ENCODE peak calls at places on chromosomes 13 and 19, in six cellular contexts. P is colonic mucosa, R is GM23338, K is adrenal gland, X is GM23248, S is mammary epithelial cell. M is an unnamed sample. For H3K36me3, the result is how much of the 10 kb centered on the place peaks cover.

GRCh38 chr19:16640951-16641350 is 12.9 kb upstream of the MED26 start:
- DNase-seq in P (no peak), R (no peak), K (no peak), X (no peak), S (no peak), M (no peak)

GRCh38 chr13:112226320-112227002 is 149.7 kb upstream of the SPACA7 start:
- DNase-seq in P (no peak), R (no peak), K (no peak), X (no peak), S (no peak), M (no peak)

GRCh38 chr19:22882797-22883196 is 50.7 kb downstream of the ZNF723 start:
- DNase-seq in P (no peak), R (peak), K (no peak), X (peak), S (peak), M (no peak)

GRCh38 chr19:43759515-43759914 is 4.8 kb upstream of the SMG9 start:
- DNase-seq in P (no peak), R (peak), K (peak), X (peak), S (peak), M (no peak)

GRCh38 chr19:55406869-55407624 is 541 bp downstream of the UBE2S start:
- DNase-seq in P (no peak), R (no peak), K (peak), X (peak), S (no peak), M (no peak)

GRCh38 chr13:40343550-40344269 is 322.7 kb downstream of the FOXO1 start:
- DNase-seq in P (no peak), R (no peak), K (no peak), X (no peak), S (no peak), M (no peak)

GRCh38 chr13:71169125-71169524 is 697.9 kb downstream of the DACH1 start:
- DNase-seq in P (no peak), R (no peak), K (no peak), X (no peak), S (no peak), M (no peak)

GRCh38 chr13:78660130-78660857 is 1.3 kb upstream of the OBI1 start:
- DNase-seq in P (no peak), R (peak), K (peak), X (no peak), S (no peak), M (peak)

GRCh38 chr19:15433519-15434069 is 14.8 kb upstream of the AKAP8L start:
- DNase-seq in P (no peak), R (no peak), K (no peak), X (no peak), S (no peak), M (no peak)

GRCh38 chr19:17419154-17419490 is 725 bp upstream of the MVB12A start:
- DNase-seq in P (no peak), R (no peak), K (no peak), X (peak), S (peak), M (no peak)

GRCh38 chr13:33323766-33324525 is 38.4 kb upstream of the STARD13 start:
- DNase-seq in P (no peak), R (peak), K (no peak), X (peak), S (no peak), M (no peak)

GRCh38 chr19:55484571-55485438 is at the start of gene NAT14:
- DNase-seq in P (no peak), R (peak), K (peak), X (peak), S (peak), M (peak)

GRCh38 chr19:29614046-29614445 is 8.0 kb downstream of the POP4 start:
- DNase-seq in P (no peak), R (no peak), K (no peak), X (no peak), S (no peak), M (peak)

GRCh38 chr19:39297931-39298634 is 1.9 kb downstream of the IFNL1 start:
- DNase-seq in P (no peak), R (no peak), K (no peak), X (no peak), S (no peak), M (no peak)

GRCh38 chr13:100630564-100630963 is 42.0 kb upstream of the GGACT start:
- DNase-seq in P (no peak), R (peak), K (no peak), X (no peak), S (no peak), M (no peak)

GRCh38 chr13:97017322-97017721 is 23.0 kb upstream of the OXGR1 start:
- DNase-seq in P (no peak), R (no peak), K (no peak), X (no peak), S (no peak), M (no peak)

GRCh38 chr13:30313307-30313706 is 6.0 kb upstream of the KATNAL1 start:
- DNase-seq in P (no peak), R (no peak), K (no peak), X (no peak), S (no peak), M (no peak)

GRCh38 chr19:566403-566802 is 6.0 kb upstream of the BSG start:
- DNase-seq in P (no peak), R (peak), K (peak), X (peak), S (no peak), M (peak)

GRCh38 chr19:43519436-43520088 is 7.4 kb downstream of the ETHE1 start:
- DNase-seq in P (peak), R (peak), K (peak), X (peak), S (peak), M (peak)

DNA sequence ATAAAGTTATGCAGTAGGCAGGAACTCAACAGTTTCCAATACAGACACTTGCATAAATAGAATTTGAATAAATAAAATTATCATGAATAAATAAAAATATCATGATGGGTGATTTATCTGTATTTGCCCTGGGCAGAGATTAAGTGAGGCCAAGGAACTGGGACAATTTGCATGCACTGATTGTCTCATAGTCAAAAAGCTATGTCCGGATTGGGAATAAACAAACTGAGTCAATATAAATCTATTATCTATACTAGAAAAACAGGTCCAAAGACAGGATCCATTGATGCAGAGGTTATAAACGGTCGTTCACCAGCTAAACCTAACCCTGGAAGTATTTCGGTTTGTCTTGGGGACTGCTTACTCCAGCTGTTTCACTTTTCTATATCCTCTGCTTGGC is 26.2 kb upstream of the FBXL3 start:
- DNase-seq in P (no peak), R (no peak), K (no peak), X (no peak), S (no peak), M (no peak)
- H3K36me3 ChIP-seq in P (under half), R (under half), K (half or more), X (half or more), S (under half), M (under half)

GRCh38 chr19:10918359-10918758 is 10.1 kb downstream of the YIPF2 start:
- DNase-seq in P (no peak), R (no peak), K (no peak), X (no peak), S (no peak), M (no peak)
- H3K36me3 ChIP-seq in P (under half), R (under half), K (half or more), X (under half), S (under half), M (under half)

GRCh38 chr13:20080377-20081164 is 80.3 kb downstream of the GJA3 start:
- DNase-seq in P (no peak), R (no peak), K (no peak), X (no peak), S (no peak), M (no peak)
- H3K36me3 ChIP-seq in P (under half), R (under half), K (under half), X (under half), S (under half), M (under half)

GRCh38 chr13:50197705-50198104 is 182.5 kb downstream of the KCNRG start:
- DNase-seq in P (no peak), R (no peak), K (no peak), X (peak), S (no peak), M (no peak)
- H3K36me3 ChIP-seq in P (under half), R (under half), K (under half), X (under half), S (under half), M (under half)

DNA sequence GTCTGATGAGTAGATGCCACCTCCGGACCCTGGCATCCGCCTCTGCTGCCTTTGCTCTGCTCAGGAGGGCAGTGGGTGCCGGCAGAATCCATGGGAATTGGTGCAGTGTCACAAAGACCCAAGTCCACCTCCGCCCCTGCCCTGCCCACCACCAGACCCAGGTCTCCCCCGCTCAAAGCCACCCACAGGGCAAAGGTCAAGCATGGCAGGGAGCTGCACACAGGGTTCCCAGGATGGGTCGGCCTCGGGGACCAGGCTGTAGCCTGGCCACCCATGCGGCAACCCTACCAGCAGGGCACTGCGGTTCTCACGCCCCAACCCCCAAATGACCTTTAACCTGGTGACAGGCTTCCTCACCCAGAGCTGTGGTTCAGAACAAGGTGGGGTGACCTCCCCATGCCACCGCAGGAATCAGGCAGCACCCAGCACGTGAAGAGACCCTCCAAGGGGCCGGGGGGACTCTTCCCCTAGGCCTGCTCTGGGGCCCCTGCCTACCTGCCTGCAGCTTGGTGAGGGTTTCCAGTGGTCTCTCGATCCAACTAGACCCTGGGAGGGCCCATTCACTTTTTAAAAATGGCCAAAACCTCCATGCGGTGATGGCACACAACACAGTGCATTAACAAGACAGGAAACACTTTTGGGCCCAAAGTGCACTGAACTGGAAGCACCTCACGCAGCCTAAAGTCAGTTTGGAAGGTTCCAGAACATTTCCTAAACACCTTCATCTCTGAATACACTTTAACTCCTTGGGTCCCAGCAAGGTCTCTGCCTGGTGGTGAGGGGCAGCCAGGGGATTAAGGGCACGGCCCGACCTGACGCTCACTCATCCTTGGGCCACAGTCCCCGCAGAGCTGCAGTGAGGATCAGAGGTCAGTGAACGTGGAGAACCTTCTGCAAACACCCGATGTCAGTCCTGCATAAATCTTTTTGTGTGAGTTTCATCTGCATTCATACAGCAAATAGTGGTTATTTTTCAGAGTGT is 11.0 kb downstream of the GAS6 start:
- DNase-seq in P (peak), R (no peak), K (no peak), X (no peak), S (no peak), M (peak)
- H3K36me3 ChIP-seq in P (under half), R (under half), K (under half), X (half or more), S (under half), M (under half)

GRCh38 chr19:19499272-19499995 is 15.9 kb downstream of the TSSK6 start:
- DNase-seq in P (no peak), R (no peak), K (no peak), X (no peak), S (no peak), M (no peak)
- H3K36me3 ChIP-seq in P (under half), R (under half), K (half or more), X (under half), S (under half), M (under half)

GRCh38 chr19:49349567-49349966 is 12.6 kb downstream of the TEAD2 start:
- DNase-seq in P (no peak), R (no peak), K (no peak), X (no peak), S (no peak), M (no peak)
- H3K36me3 ChIP-seq in P (under half), R (half or more), K (under half), X (under half), S (under half), M (under half)

GRCh38 chr13:110254151-110254679 is 52.7 kb downstream of the COL4A1 start:
- DNase-seq in P (peak), R (no peak), K (no peak), X (no peak), S (no peak), M (peak)

GRCh38 chr13:110249326-110249725 is 57.6 kb downstream of the COL4A1 start:
- DNase-seq in P (no peak), R (no peak), K (no peak), X (no peak), S (no peak), M (peak)

GRCh38 chr13:110248449-110249143 is 58.4 kb downstream of the COL4A1 start:
- DNase-seq in P (no peak), R (no peak), K (no peak), X (no peak), S (no peak), M (peak)

GRCh38 chr13:110251227-110251791 is 55.6 kb downstream of the COL4A1 start:
- DNase-seq in P (peak), R (no peak), K (no peak), X (no peak), S (no peak), M (peak)

DNA sequence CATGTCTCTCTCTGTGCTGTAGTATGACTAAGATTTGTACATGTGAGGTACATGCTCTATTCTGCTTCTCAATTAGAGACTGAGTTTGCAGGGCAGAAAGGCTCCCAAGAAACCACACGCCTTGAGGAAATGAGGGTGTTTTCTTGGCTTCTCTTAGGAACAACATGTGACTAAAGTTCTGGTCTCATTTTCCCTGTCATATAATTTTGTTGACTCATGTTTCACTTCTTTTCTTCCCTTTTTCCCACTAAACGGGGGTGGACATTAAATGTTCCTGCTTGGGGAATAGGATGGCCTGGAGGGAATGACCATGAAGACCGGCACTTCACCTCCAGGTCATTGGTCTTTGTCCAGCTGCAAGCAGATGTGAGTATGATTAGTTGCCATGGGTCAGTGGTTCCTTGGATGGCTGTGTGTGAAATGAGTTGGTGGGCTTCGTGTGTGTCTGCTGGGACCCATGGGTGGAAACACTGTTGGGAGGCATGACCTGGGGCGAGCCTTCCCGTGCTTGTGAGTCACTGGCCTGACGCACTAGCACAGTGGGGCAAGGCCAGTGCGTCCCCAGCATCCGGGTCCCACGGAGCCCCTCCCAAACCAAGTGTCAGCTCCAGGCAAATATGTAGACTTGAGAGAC is 56.6 kb downstream of the COL4A1 start:
- DNase-seq in P (no peak), R (no peak), K (peak), X (peak), S (peak), M (peak)
- H3K36me3 ChIP-seq in P (under half), R (under half), K (under half), X (under half), S (under half), M (under half)

GRCh38 chr19:3646336-3647092 is 19.9 kb upstream of the CACTIN start:
- DNase-seq in P (no peak), R (no peak), K (no peak), X (no peak), S (no peak), M (no peak)
- H3K36me3 ChIP-seq in P (under half), R (under half), K (under half), X (under half), S (under half), M (under half)

M was measured in testis.